ENCODE peak calls at places on chromosomes 13 and 19, in seven cellular contexts. L is kidney epithelial cell, I is SJSA1, C is endodermal cell, H is endothelial cell of umbilical vein, Z is IMR-90, D is ovary. E is an unnamed sample.

GRCh38 chr13:31756346-31756745 is 17.0 kb downstream of the RXFP2 start:
- DNase-seq in H (no peak), I (peak), L (peak), C (no peak), Z (peak), D (no peak), E (peak)

GRCh38 chr19:46863818-46864629 is 3.2 kb downstream of the ARHGAP35 start:
- DNase-seq in L (no peak), D (no peak), H (peak), Z (peak), I (peak), C (peak), E (peak)

GRCh38 chr19:5078666-5079409 is 109.9 kb downstream of the KDM4B start:
- DNase-seq in L (no peak), H (no peak), I (no peak), Z (no peak), D (no peak), C (no peak), E (no peak)

GRCh38 chr19:4454952-4455738 is 2.4 kb downstream of the UBXN6 start:
- DNase-seq in Z (peak), C (no peak), L (no peak), I (no peak), D (peak), H (no peak), E (peak)

GRCh38 chr13:79679334-79679733 is 198.4 kb downstream of the NDFIP2 start:
- DNase-seq in L (peak), D (peak), C (peak), Z (peak), I (peak), H (peak), E (no peak)

GRCh38 chr19:58570770-58571574 is 2.2 kb downstream of the MZF1 start:
- DNase-seq in Z (no peak), L (no peak), I (no peak), H (no peak), D (peak), C (no peak), E (peak)

GRCh38 chr19:32318884-32319520 is 26.4 kb upstream of the ZNF507 start:
- DNase-seq in I (peak), Z (no peak), D (no peak), L (no peak), H (no peak), C (peak), E (no peak)

GRCh38 chr19:15506074-15506565 is 2.2 kb upstream of the CYP4F22 start:
- DNase-seq in C (no peak), L (no peak), D (no peak), Z (no peak), H (no peak), I (no peak), E (no peak)

GRCh38 chr19:16266586-16266942 is 58.1 kb upstream of the KLF2 start:
- DNase-seq in Z (no peak), C (no peak), L (no peak), H (no peak), I (no peak), D (no peak), E (no peak)

GRCh38 chr19:6466526-6467248 is 2.6 kb downstream of the CRB3 start:
- DNase-seq in I (no peak), L (no peak), C (no peak), Z (no peak), H (no peak), D (no peak), E (peak)

GRCh38 chr19:17579523-17580244 is 24.2 kb downstream of the COLGALT1 start:
- DNase-seq in H (peak), C (peak), D (peak), L (no peak), Z (peak), I (peak), E (peak)

GRCh38 chr13:74056829-74057564 is 77.2 kb downstream of the KLF12 start:
- DNase-seq in H (no peak), D (no peak), Z (no peak), C (no peak), L (no peak), I (no peak), E (no peak)

GRCh38 chr19:32566246-32566830 is 14.7 kb upstream of the PDCD5 start:
- DNase-seq in L (no peak), I (no peak), D (no peak), H (no peak), C (no peak), Z (peak), E (peak)

GRCh38 chr13:25752957-25753540 is 298.8 kb downstream of the SHISA2 start:
- DNase-seq in I (peak), H (peak), Z (peak), C (no peak), L (no peak), D (no peak), E (peak)

GRCh38 chr19:56837004-56837403 is 3.5 kb downstream of the PEG3 start:
- DNase-seq in C (no peak), L (no peak), I (no peak), Z (no peak), H (no peak), D (peak), E (no peak)

GRCh38 chr13:36674337-36675212 is 755 bp downstream of the SERTM1 start:
- DNase-seq in H (no peak), C (peak), Z (no peak), L (no peak), D (no peak), I (no peak), E (no peak)

GRCh38 chr13:32164622-32165268 is 133.2 kb downstream of the FRY start:
- DNase-seq in D (no peak), Z (peak), I (peak), C (peak), H (peak), L (no peak), E (peak)

GRCh38 chr19:45356760-45357444 is 13.5 kb downstream of the ERCC2 start:
- DNase-seq in H (no peak), D (no peak), I (no peak), C (no peak), Z (no peak), L (no peak), E (peak)

GRCh38 chr19:40995355-40995754 is 4.3 kb downstream of the CYP2B6 start:
- DNase-seq in H (no peak), L (no peak), Z (no peak), C (no peak), I (no peak), D (no peak), E (no peak)

GRCh38 chr13:77838271-77838670 is 80.4 kb downstream of the EDNRB start:
- DNase-seq in C (no peak), L (no peak), I (no peak), D (no peak), H (no peak), Z (no peak), E (no peak)

GRCh38 chr13:78161266-78161665 is 242.6 kb upstream of the EDNRB start:
- DNase-seq in D (no peak), Z (no peak), I (no peak), H (no peak), L (no peak), C (no peak), E (no peak)

GRCh38 chr19:1503089-1503924 is 9.5 kb downstream of the ADAMTSL5 start:
- DNase-seq in H (no peak), L (no peak), D (peak), I (peak), Z (peak), C (peak), E (no peak)

GRCh38 chr19:22605275-22606211 is 28.6 kb upstream of the ZNF492 start:
- DNase-seq in C (no peak), L (no peak), I (no peak), D (no peak), H (no peak), Z (no peak), E (peak)

GRCh38 chr13:21320642-21321034 is 138.5 kb downstream of the ZDHHC20 start:
- DNase-seq in L (no peak), C (no peak), I (no peak), D (no peak), Z (no peak), H (no peak), E (no peak)

GRCh38 chr19:47657719-47658118 is 48.8 kb downstream of the BICRA start:
- DNase-seq in L (no peak), Z (no peak), C (no peak), I (peak), D (no peak), H (no peak), E (peak)

GRCh38 chr13:28338202-28338601 is 156.7 kb downstream of the FLT1 start:
- DNase-seq in D (no peak), Z (no peak), C (no peak), I (no peak), L (no peak), H (peak), E (no peak)

GRCh38 chr13:79492313-79492798 is 11.4 kb downstream of the NDFIP2 start:
- DNase-seq in H (no peak), Z (peak), I (peak), D (no peak), C (peak), L (no peak), E (no peak)

GRCh38 chr13:99657848-99658265 is 156.6 kb downstream of the TM9SF2 start:
- DNase-seq in H (peak), I (no peak), L (no peak), D (peak), C (peak), Z (no peak), E (no peak)

GRCh38 chr13:108777421-108778420 is 148.3 kb downstream of the MYO16 start:
- DNase-seq in L (peak), H (no peak), Z (peak), D (no peak), I (peak), C (peak), E (no peak)

DNA sequence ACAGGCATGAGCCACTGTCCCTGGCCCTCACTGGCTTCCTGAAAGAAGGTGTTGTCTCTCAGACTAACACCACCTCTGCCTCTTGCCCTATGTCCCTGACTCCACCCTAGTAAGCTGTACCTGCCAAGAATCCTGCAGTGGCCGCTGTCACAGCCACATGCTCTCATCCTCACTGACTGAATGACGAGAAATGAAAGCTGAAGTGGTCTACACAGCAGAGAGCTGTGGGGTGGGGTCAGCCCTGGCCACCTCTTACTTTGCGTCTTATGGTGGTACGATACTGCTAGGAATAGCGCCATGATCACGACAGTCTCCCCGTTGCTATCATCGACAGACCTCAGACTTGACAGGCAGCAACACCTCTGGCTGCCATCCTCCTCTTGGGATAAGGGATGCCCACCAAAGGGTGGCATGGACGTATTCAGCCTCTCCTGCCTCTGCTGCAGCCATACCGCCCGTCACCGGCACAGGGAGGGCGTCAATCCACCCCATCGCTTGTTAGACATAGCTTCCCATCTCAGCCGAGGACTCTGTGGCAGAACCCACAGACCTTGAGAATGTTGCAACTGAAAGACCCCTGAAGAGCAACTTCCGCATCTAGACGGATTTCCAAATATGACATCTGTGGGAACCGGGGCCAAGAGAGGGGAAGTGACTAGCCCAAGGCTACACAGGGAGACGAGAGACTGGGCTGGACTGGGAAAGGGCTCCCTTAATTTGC is 809 bp downstream of the MYO1F start:
- DNase-seq in H (no peak), Z (no peak), I (no peak), L (no peak), C (no peak), D (no peak), E (peak)
- H3K4me3 ChIP-seq in H (no peak), Z (no peak), I (no peak), L (no peak), C (no peak), D (no peak), E (no peak)

GRCh38 chr13:110128546-110128945 is 178.4 kb downstream of the COL4A1 start:
- DNase-seq in D (no peak), L (no peak), H (no peak), Z (no peak), I (peak), C (no peak), E (no peak)

GRCh38 chr13:110125157-110125556 is 181.8 kb downstream of the COL4A1 start:
- DNase-seq in L (no peak), I (no peak), D (no peak), Z (no peak), H (no peak), C (no peak), E (peak)

GRCh38 chr13:110125613-110126272 is 181.2 kb downstream of the COL4A1 start:
- DNase-seq in H (no peak), Z (no peak), D (no peak), C (no peak), L (no peak), I (no peak), E (no peak)

GRCh38 chr13:110127986-110128511 is 178.9 kb downstream of the COL4A1 start:
- DNase-seq in L (no peak), Z (peak), D (no peak), I (peak), C (no peak), H (no peak), E (peak)

GRCh38 chr13:110126391-110126961 is 180.5 kb downstream of the COL4A1 start:
- DNase-seq in I (peak), L (peak), Z (peak), C (peak), H (peak), D (peak), E (peak)
- H3K4me3 ChIP-seq in I (peak), L (no peak), Z (peak), C (no peak), H (no peak), D (no peak), E (peak)

DNA sequence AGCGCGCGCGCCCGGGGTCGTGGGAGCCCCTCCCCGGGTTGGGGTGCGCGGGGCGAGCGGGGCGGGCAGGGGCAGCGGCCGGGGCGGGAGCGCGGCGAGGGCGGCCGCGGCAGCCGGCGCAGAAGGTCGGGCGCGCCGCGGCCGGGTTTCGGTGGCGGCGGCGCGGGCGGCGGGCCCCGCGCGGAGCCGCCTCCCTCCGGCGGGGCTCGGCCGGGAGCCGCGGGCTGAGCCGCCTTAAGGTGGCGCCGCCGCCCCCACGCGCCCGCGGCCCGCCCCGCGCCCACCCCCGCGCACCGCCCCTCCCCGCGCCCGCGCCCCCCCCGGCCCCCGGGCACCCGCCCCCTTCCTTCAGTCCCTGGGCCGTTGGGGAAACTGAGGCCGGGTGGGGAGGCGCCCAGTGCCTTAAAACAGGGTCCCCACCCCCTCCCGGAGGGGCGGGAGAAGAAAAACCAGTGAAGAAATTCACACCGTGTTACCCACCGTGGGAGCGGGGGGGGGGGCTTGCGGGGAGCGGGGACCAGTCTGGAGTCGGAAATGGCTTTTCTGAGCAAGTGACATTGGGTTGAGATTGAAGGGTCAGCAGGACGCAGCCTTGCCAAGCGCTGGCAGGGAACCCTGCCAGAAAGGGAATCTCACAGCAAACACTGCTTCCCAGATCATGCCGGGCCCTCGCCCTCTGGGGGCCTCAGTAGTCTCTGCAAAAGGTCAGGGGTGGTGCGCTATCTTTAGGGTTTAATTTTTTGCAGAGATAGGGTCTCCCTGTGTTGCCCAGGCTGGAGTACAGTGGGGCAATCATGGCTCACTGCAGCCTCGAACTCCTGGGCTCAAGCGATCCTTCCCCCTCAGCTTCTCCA is at the start of gene TLE2:
- DNase-seq in Z (no peak), I (no peak), C (peak), L (no peak), D (no peak), H (peak), E (peak)
- H3K4me3 ChIP-seq in Z (peak), I (peak), C (peak), L (peak), D (peak), H (peak), E (peak)

GRCh38 chr19:50205681-50206138 is 2.3 kb downstream of the MYH14 start:
- DNase-seq in D (no peak), H (no peak), C (peak), Z (no peak), L (no peak), I (no peak), E (peak)
- H3K4me3 ChIP-seq in D (no peak), H (no peak), C (no peak), Z (no peak), L (peak), I (no peak), E (no peak)

GRCh38 chr13:40287428-40287827 is 379.0 kb downstream of the FOXO1 start:
- DNase-seq in I (no peak), Z (no peak), L (no peak), C (no peak), D (no peak), H (no peak), E (no peak)

GRCh38 chr13:40292536-40292935 is 373.9 kb downstream of the FOXO1 start:
- DNase-seq in Z (no peak), D (no peak), H (no peak), C (no peak), L (no peak), I (no peak), E (no peak)

GRCh38 chr13:40292108-40292507 is 374.3 kb downstream of the FOXO1 start:
- DNase-seq in H (no peak), D (no peak), Z (no peak), L (no peak), I (no peak), C (no peak), E (no peak)

GRCh38 chr13:40288259-40288658 is 378.2 kb downstream of the FOXO1 start:
- DNase-seq in D (no peak), Z (no peak), H (no peak), C (no peak), L (no peak), I (no peak), E (no peak)

DNA sequence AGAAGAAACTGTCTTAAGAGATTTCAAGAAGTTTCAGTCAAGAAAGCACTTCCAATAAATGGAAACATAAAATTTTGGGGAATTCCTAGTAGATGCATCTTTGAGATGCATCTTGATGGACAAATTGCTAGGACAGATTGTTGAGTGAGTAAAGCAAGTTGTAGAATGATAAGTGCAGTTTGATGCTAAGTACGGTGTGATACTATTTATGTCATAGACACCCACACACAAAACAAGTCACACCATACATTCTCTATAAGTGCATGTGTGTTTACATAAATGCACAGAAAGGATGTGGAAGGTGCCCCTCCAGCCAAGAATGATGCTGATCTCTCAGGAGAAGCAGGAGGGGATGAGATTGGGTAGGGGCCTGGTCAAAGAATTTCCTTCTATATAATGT is 375.7 kb downstream of the FOXO1 start:
- DNase-seq in I (no peak), D (no peak), L (no peak), Z (no peak), C (no peak), H (no peak), E (no peak)
- H3K4me3 ChIP-seq in I (no peak), D (no peak), L (no peak), Z (no peak), C (no peak), H (no peak), E (no peak)

GRCh38 chr19:18833141-18833476 is 1.4 kb downstream of the UPF1 start:
- DNase-seq in L (no peak), I (no peak), D (no peak), Z (no peak), C (no peak), H (no peak), E (peak)

GRCh38 chr19:18833849-18834643 is 2.3 kb downstream of the UPF1 start:
- DNase-seq in Z (no peak), L (no peak), H (peak), C (no peak), D (no peak), I (no peak), E (peak)

GRCh38 chr19:18831524-18832330 is at the start of gene UPF1:
- DNase-seq in D (peak), Z (peak), H (peak), I (peak), L (peak), C (peak), E (peak)

GRCh38 chr19:18832331-18833140 is 777 bp downstream of the UPF1 start:
- DNase-seq in C (peak), L (no peak), I (peak), D (peak), Z (no peak), H (peak), E (peak)

GRCh38 chr19:18834644-18834984 is 2.9 kb downstream of the UPF1 start:
- DNase-seq in C (no peak), L (no peak), I (no peak), D (no peak), Z (no peak), H (no peak), E (no peak)
- H3K4me3 ChIP-seq in C (peak), L (no peak), I (no peak), D (no peak), Z (no peak), H (no peak), E (peak)

GRCh38 chr19:49896863-49897621 is at the start of gene IL4I1:
- DNase-seq in D (no peak), I (no peak), H (peak), L (peak), C (no peak), Z (peak), E (no peak)
- H3K4me3 ChIP-seq in D (no peak), I (no peak), H (no peak), L (no peak), C (no peak), Z (no peak), E (peak)

E was measured in osteoblast.